ENCODE peak calls at places on chromosome 18, in seven cellular contexts. X is H1; C is astrocyte; U is AG10803; N is WTC11; L is CD8-positive, alpha-beta T cell; K is astrocyte of the spinal cord. G is an unnamed sample.

GRCh38 chr18:79884963-79885728 is 66.3 kb downstream of the SLC66A2 start:
- DNase-seq in K (no peak), X (no peak), C (no peak), L (no peak), U (no peak), N (no peak), G (no peak)

GRCh38 chr18:62085766-62086165 is 101.1 kb downstream of the PIGN start:
- DNase-seq in K (no peak), U (no peak), C (no peak), L (no peak), X (no peak), N (no peak), G (no peak)

GRCh38 chr18:47983946-47984345 is 53.5 kb upstream of the SMAD2 start:
- DNase-seq in N (no peak), X (no peak), L (no peak), K (no peak), C (no peak), U (no peak), G (no peak)

GRCh38 chr18:24322594-24323136 is 75.0 kb downstream of the OSBPL1A start:
- DNase-seq in U (peak), K (peak), N (no peak), L (no peak), C (peak), X (no peak), G (peak)

GRCh38 chr18:76494181-76494540 is 881 bp downstream of the ZNF516 start:
- DNase-seq in N (peak), K (peak), U (peak), C (peak), X (no peak), L (no peak), G (no peak)

GRCh38 chr18:9683418-9684396 is 24.4 kb upstream of the RAB31 start:
- DNase-seq in C (peak), K (peak), U (peak), L (no peak), N (no peak), X (no peak), G (peak)

GRCh38 chr18:8515142-8515865 is 93.9 kb upstream of the RAB12 start:
- DNase-seq in K (no peak), N (no peak), U (no peak), C (no peak), L (no peak), X (peak), G (no peak)

GRCh38 chr18:3250237-3251107 is 2.9 kb downstream of the MYL12A start:
- DNase-seq in K (peak), N (no peak), U (peak), L (no peak), C (peak), X (no peak), G (peak)

GRCh38 chr18:10690376-10690775 is 164.5 kb downstream of the NAPG start:
- DNase-seq in U (no peak), X (no peak), N (no peak), C (no peak), K (no peak), L (no peak), G (no peak)

GRCh38 chr18:74499633-74500032 is 3.5 kb downstream of the CNDP2 start:
- DNase-seq in C (peak), U (peak), K (no peak), N (peak), L (peak), X (no peak), G (no peak)

GRCh38 chr18:8812631-8813030 is 107.3 kb downstream of the MTCL1 start:
- DNase-seq in X (no peak), L (no peak), N (no peak), C (peak), K (peak), U (peak), G (peak)

GRCh38 chr18:58345064-58345463 is 283.8 kb downstream of the ALPK2 start:
- DNase-seq in C (no peak), L (no peak), K (no peak), N (no peak), U (no peak), X (no peak), G (no peak)

GRCh38 chr18:5155180-5155906 is 41.7 kb downstream of the AKAIN1 start:
- DNase-seq in N (no peak), X (no peak), U (no peak), C (no peak), K (no peak), L (no peak), G (no peak)

GRCh38 chr18:48022531-48023330 is 92.3 kb upstream of the SMAD2 start:
- DNase-seq in X (no peak), C (peak), N (peak), L (no peak), U (peak), K (peak), G (peak)

GRCh38 chr18:24819141-24819890 is 358.9 kb downstream of the HRH4 start:
- DNase-seq in K (no peak), N (no peak), L (no peak), C (no peak), X (no peak), U (no peak), G (no peak)

GRCh38 chr18:59042477-59042842 is 97.2 kb upstream of the SEC11C start:
- DNase-seq in L (no peak), N (no peak), K (no peak), U (peak), X (no peak), C (no peak), G (no peak)

GRCh38 chr18:28875059-28875458 is 698.1 kb upstream of the CDH2 start:
- DNase-seq in X (no peak), K (peak), C (peak), N (no peak), U (peak), L (no peak), G (no peak)

GRCh38 chr18:76256897-76257500 is 238.0 kb downstream of the ZNF516 start:
- DNase-seq in K (peak), X (no peak), C (peak), U (peak), N (peak), L (no peak), G (peak)

GRCh38 chr18:76803814-76804213 is 18.5 kb upstream of the ZNF236 start:
- DNase-seq in N (peak), C (peak), U (peak), K (peak), L (peak), X (peak), G (peak)

GRCh38 chr18:9838144-9838877 is 47.5 kb upstream of the TXNDC2 start:
- DNase-seq in N (peak), X (peak), U (peak), C (peak), K (peak), L (no peak), G (no peak)

GRCh38 chr18:4399929-4400328 is 55.2 kb downstream of the DLGAP1 start:
- DNase-seq in L (no peak), X (no peak), U (no peak), K (no peak), C (no peak), N (peak), G (no peak)

GRCh38 chr18:22838639-22839487 is 94.3 kb upstream of the RBBP8 start:
- DNase-seq in C (no peak), X (no peak), L (no peak), N (no peak), K (no peak), U (no peak), G (no peak)

GRCh38 chr18:13551841-13552733 is 174.3 kb downstream of the FAM210A start:
- DNase-seq in K (no peak), X (no peak), U (no peak), L (no peak), C (no peak), N (no peak), G (no peak)

GRCh38 chr18:8040021-8040420 is 472.9 kb downstream of the PTPRM start:
- DNase-seq in L (no peak), N (no peak), K (no peak), U (no peak), X (no peak), C (no peak), G (no peak)

GRCh38 chr18:12308386-12309100 is 502 bp downstream of the TUBB6 start:
- DNase-seq in C (peak), L (no peak), K (peak), X (peak), U (peak), N (peak), G (peak)

GRCh38 chr18:58180738-58181353 is 136.8 kb downstream of the NEDD4L start:
- DNase-seq in N (peak), K (peak), X (peak), L (peak), U (peak), C (no peak), G (no peak)

GRCh38 chr18:22977847-22978701 is 44.9 kb downstream of the RBBP8 start:
- DNase-seq in K (peak), N (no peak), L (no peak), X (no peak), C (peak), U (peak), G (peak)

GRCh38 chr18:70338890-70339289 is 50.0 kb downstream of the SOCS6 start:
- DNase-seq in K (no peak), L (no peak), X (no peak), C (no peak), U (no peak), N (no peak), G (no peak)

GRCh38 chr18:63963610-63964256 is 6.1 kb upstream of the SERPINB8 start:
- DNase-seq in L (peak), C (peak), N (peak), X (no peak), K (peak), U (peak), G (peak)

GRCh38 chr18:47756364-47757016 is 174.0 kb downstream of the SMAD2 start:
- DNase-seq in U (peak), X (peak), K (peak), N (peak), C (peak), L (peak), G (peak)

GRCh38 chr18:43751203-43751602 is 473.9 kb upstream of the SYT4 start:
- DNase-seq in K (peak), N (no peak), C (peak), X (no peak), L (no peak), U (no peak), G (no peak)

GRCh38 chr18:12005542-12006487 is 24.5 kb downstream of the IMPA2 start:
- DNase-seq in L (no peak), N (no peak), X (no peak), U (no peak), C (no peak), K (no peak), G (no peak)

GRCh38 chr18:74626311-74626874 is 28.7 kb downstream of the ZNF407 start:
- DNase-seq in U (no peak), X (no peak), L (no peak), K (no peak), N (no peak), C (no peak), G (no peak)

GRCh38 chr18:71951021-71951420 is 593.1 kb downstream of the CBLN2 start:
- DNase-seq in L (no peak), C (no peak), X (no peak), N (no peak), U (no peak), K (no peak), G (no peak)

GRCh38 chr18:66560092-66560491 is 43.8 kb downstream of the CDH19 start:
- DNase-seq in U (no peak), N (no peak), X (no peak), C (peak), K (peak), L (no peak), G (no peak)

GRCh38 chr18:6976935-6977334 is 140.7 kb downstream of the LAMA1 start:
- DNase-seq in X (no peak), U (no peak), N (no peak), K (no peak), L (no peak), C (no peak), G (no peak)

GRCh38 chr18:60411715-60412114 is 39.1 kb upstream of the MC4R start:
- DNase-seq in U (no peak), X (no peak), K (no peak), C (no peak), L (no peak), N (peak), G (no peak)
- TF ChIP-seq CTCF in U (peak), X (peak), K (peak), C (no peak), L (no peak), N (peak), G (peak)

GRCh38 chr18:36663312-36663711 is 165.5 kb downstream of the TPGS2 start:
- DNase-seq in U (peak), C (no peak), N (no peak), L (no peak), K (no peak), X (no peak), G (no peak)

GRCh38 chr18:36658611-36659010 is 170.2 kb downstream of the TPGS2 start:
- DNase-seq in N (no peak), L (no peak), X (no peak), U (no peak), C (no peak), K (no peak), G (peak)

GRCh38 chr18:36660311-36660710 is 168.5 kb downstream of the TPGS2 start:
- DNase-seq in X (no peak), C (no peak), K (no peak), L (no peak), N (no peak), U (no peak), G (no peak)

GRCh38 chr18:36665952-36666351 is 162.8 kb downstream of the TPGS2 start:
- DNase-seq in L (no peak), X (no peak), U (no peak), K (no peak), N (no peak), C (no peak), G (no peak)

GRCh38 chr18:36662000-36662399 is 166.8 kb downstream of the TPGS2 start:
- DNase-seq in N (peak), X (no peak), L (no peak), K (no peak), C (no peak), U (peak), G (peak)
- TF ChIP-seq CTCF in N (no peak), X (peak), L (no peak), K (peak), C (no peak), U (peak), G (peak)

GRCh38 chr18:65298422-65298821 is 452.4 kb upstream of the CDH7 start:
- DNase-seq in L (no peak), U (no peak), K (no peak), N (no peak), X (no peak), C (no peak), G (no peak)
- TF ChIP-seq CTCF in L (no peak), U (no peak), K (no peak), N (no peak), X (no peak), C (no peak), G (no peak)

GRCh38 chr18:49166327-49166726 is 215.6 kb upstream of the SMAD7 start:
- DNase-seq in L (no peak), U (no peak), K (no peak), N (no peak), C (no peak), X (no peak), G (no peak)

GRCh38 chr18:49160075-49160930 is 209.5 kb upstream of the SMAD7 start:
- DNase-seq in L (no peak), C (peak), N (no peak), K (peak), X (no peak), U (no peak), G (no peak)

GRCh38 chr18:49161627-49162026 is 210.9 kb upstream of the SMAD7 start:
- DNase-seq in K (peak), U (peak), L (no peak), X (no peak), N (no peak), C (peak), G (peak)

GRCh38 chr18:49164738-49165137 is 214.0 kb upstream of the SMAD7 start:
- DNase-seq in L (no peak), X (no peak), N (no peak), U (no peak), K (no peak), C (no peak), G (no peak)

DNA sequence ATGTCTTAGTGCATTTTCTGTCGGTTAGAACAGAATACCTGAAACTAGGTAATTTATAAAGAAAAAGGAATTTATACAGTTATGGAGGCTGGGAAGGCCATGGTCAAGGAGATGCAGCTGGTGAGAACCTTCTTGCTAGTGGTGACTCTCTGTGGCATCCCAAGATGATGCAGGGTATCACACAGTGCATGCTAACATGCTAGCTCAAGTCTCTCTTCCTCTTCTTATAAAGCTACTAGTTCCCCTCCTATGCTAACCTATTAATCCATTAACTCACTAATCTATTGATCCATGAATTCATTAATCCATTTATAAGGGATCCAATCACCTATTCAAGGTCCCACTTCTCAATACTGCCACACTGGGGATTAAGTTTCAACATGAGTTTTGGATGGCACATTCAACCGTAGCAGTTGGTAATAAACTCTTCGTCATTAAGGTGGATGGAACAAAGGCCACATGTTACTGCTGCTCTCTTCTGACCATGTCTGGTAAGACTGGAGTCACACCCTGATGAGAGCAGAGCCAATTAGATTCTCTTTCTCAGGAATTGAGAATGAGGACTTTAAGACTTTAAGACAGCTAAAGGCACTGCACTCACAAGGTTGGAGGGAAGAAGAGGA is 211.6 kb upstream of the SMAD7 start:
- DNase-seq in L (no peak), X (no peak), C (no peak), N (no peak), K (no peak), U (no peak), G (no peak)
- TF ChIP-seq CTCF in L (no peak), X (no peak), C (no peak), N (no peak), K (no peak), U (no peak), G (no peak)